ENCODE peak calls at places on chromosomes 3 and 15, in eight cellular contexts. M is right lobe of liver, U is occipital lobe, X is AG04450, G is NAMALWA, Q is Caki2, N is hypothalamus, P is fibroblast of the aortic adventitia. R is an unnamed sample.
A peak's percentile ranks its signal among the peaks of the same experiment; 100 is the strongest.

GRCh38 chr3:139937674-139938279 is 2.8 kb downstream of the CLSTN2 start:
- DNase-seq in M (no peak), U (peak; percentile 14), X (peak; percentile 1), G (peak; percentile 63), Q (peak; percentile 65), N (no peak), P (peak; percentile 58), R (peak; percentile 51)

GRCh38 chr3:121914081-121914998 is 20.1 kb downstream of the SLC15A2 start:
- DNase-seq in M (no peak), U (no peak), X (no peak), G (no peak), Q (no peak), N (no peak), P (no peak), R (no peak)

GRCh38 chr3:195103623-195104022 is 167.3 kb downstream of the XXYLT1 start:
- DNase-seq in M (no peak), U (no peak), X (no peak), G (no peak), Q (no peak), N (no peak), P (peak; percentile 56), R (no peak)

GRCh38 chr15:62153228-62153627 is 11.9 kb downstream of the C2CD4B start:
- DNase-seq in M (no peak), U (no peak), X (no peak), G (no peak), Q (no peak), N (no peak), P (no peak), R (no peak)

GRCh38 chr3:155080692-155081091 is 573 bp downstream of the MME start:
- DNase-seq in M (no peak), U (no peak), X (no peak), G (peak; percentile 64), Q (no peak), N (no peak), P (peak; percentile 51), R (no peak)

GRCh38 chr3:52106951-52107611 is 47.1 kb downstream of the POC1A start:
- DNase-seq in M (no peak), U (no peak), X (no peak), G (no peak), Q (no peak), N (no peak), P (no peak), R (peak; percentile 89)

GRCh38 chr15:89660556-89660955 is 5.3 kb upstream of the KIF7 start:
- DNase-seq in M (no peak), U (no peak), X (no peak), G (no peak), Q (no peak), N (no peak), P (no peak), R (no peak)

GRCh38 chr3:188400494-188401243 is 246.7 kb downstream of the LPP start:
- DNase-seq in M (no peak), U (no peak), X (no peak), G (peak; percentile 60), Q (no peak), N (no peak), P (no peak), R (no peak)

GRCh38 chr3:168933614-168934013 is 729.9 kb downstream of the MECOM start:
- DNase-seq in M (no peak), U (no peak), X (no peak), G (no peak), Q (peak; percentile 10), N (no peak), P (peak; percentile 24), R (peak; percentile 17)

GRCh38 chr3:178840586-178840985 is 231.0 kb downstream of the ZMAT3 start:
- DNase-seq in M (no peak), U (no peak), X (no peak), G (no peak), Q (no peak), N (no peak), P (no peak), R (no peak)

GRCh38 chr3:169146112-169146665 is 517.3 kb downstream of the MECOM start:
- DNase-seq in M (peak; percentile 48), U (no peak), X (no peak), G (no peak), Q (peak; percentile 62), N (no peak), P (peak; percentile 84), R (peak; percentile 67)

GRCh38 chr3:138818175-138818574 is 16.6 kb downstream of the PIK3CB start:
- DNase-seq in M (no peak), U (no peak), X (no peak), G (no peak), Q (no peak), N (no peak), P (no peak), R (no peak)

GRCh38 chr3:136664771-136665170 is 87.4 kb downstream of the STAG1 start:
- DNase-seq in M (no peak), U (no peak), X (no peak), G (no peak), Q (no peak), N (no peak), P (no peak), R (no peak)

GRCh38 chr3:95172144-95172543 is 1109.3 kb downstream of the NSUN3 start:
- DNase-seq in M (no peak), U (no peak), X (no peak), G (no peak), Q (no peak), N (no peak), P (no peak), R (no peak)

GRCh38 chr15:70385052-70385451 is 287.3 kb upstream of the TLE3 start:
- DNase-seq in M (no peak), U (no peak), X (no peak), G (no peak), Q (no peak), N (no peak), P (no peak), R (no peak)

R was measured in epithelial cell of esophagus.